ENCODE peak calls at places on chromosomes 5 and 9, in eight cellular contexts. One of them, this sample, is unnamed.

GRCh38 chr5:179435731-179436315 is 90.6 kb upstream of the ADAMTS2 start:
- DNase-seq in left ventricle myocardium inferior: no peak
- DNase-seq in tibial artery: no peak
- DNase-seq in CD8-positive, alpha-beta memory T cell: no peak
- DNase-seq in body of pancreas: no peak
- DNase-seq in thoracic aorta: no peak
- DNase-seq in IMR-90: no peak
- DNase-seq in upper lobe of right lung: peak; percentile 43
- DNase-seq in this sample: no peak

GRCh38 chr9:87713278-87713989 is 12.5 kb upstream of the CTSL start:
- DNase-seq in left ventricle myocardium inferior: peak; percentile 81
- DNase-seq in tibial artery: peak; percentile 95
- DNase-seq in CD8-positive, alpha-beta memory T cell: no peak
- DNase-seq in body of pancreas: peak; percentile 87
- DNase-seq in thoracic aorta: peak; percentile 80
- DNase-seq in IMR-90: peak; percentile 99
- DNase-seq in upper lobe of right lung: peak; percentile 89
- DNase-seq in this sample: peak; percentile 88

GRCh38 chr5:96783326-96783725 is 24.4 kb downstream of the ERAP1 start:
- DNase-seq in left ventricle myocardium inferior: no peak
- DNase-seq in tibial artery: no peak
- DNase-seq in CD8-positive, alpha-beta memory T cell: no peak
- DNase-seq in body of pancreas: no peak
- DNase-seq in thoracic aorta: no peak
- DNase-seq in IMR-90: peak; percentile 58
- DNase-seq in upper lobe of right lung: no peak
- DNase-seq in this sample: no peak

GRCh38 chr5:107526263-107526937 is 144.3 kb downstream of the EFNA5 start:
- DNase-seq in left ventricle myocardium inferior: no peak
- DNase-seq in tibial artery: no peak
- DNase-seq in CD8-positive, alpha-beta memory T cell: no peak
- DNase-seq in body of pancreas: no peak
- DNase-seq in thoracic aorta: no peak
- DNase-seq in IMR-90: peak; percentile 36
- DNase-seq in upper lobe of right lung: no peak
- DNase-seq in this sample: no peak

GRCh38 chr9:92455217-92455616 is 27.1 kb downstream of the ASPN start:
- DNase-seq in left ventricle myocardium inferior: no peak
- DNase-seq in tibial artery: no peak
- DNase-seq in CD8-positive, alpha-beta memory T cell: no peak
- DNase-seq in body of pancreas: no peak
- DNase-seq in thoracic aorta: no peak
- DNase-seq in IMR-90: no peak
- DNase-seq in upper lobe of right lung: no peak
- DNase-seq in this sample: no peak

GRCh38 chr9:29830815-29831214 is 2257.5 kb upstream of the C9orf72 start:
- DNase-seq in left ventricle myocardium inferior: no peak
- DNase-seq in tibial artery: no peak
- DNase-seq in CD8-positive, alpha-beta memory T cell: no peak
- DNase-seq in body of pancreas: peak; percentile 26
- DNase-seq in thoracic aorta: no peak
- DNase-seq in IMR-90: no peak
- DNase-seq in upper lobe of right lung: no peak
- DNase-seq in this sample: no peak

GRCh38 chr9:94867281-94867841 is 140.9 kb downstream of the AOPEP start:
- DNase-seq in left ventricle myocardium inferior: peak; percentile 62
- DNase-seq in tibial artery: peak; percentile 71
- DNase-seq in CD8-positive, alpha-beta memory T cell: no peak
- DNase-seq in body of pancreas: peak; percentile 88
- DNase-seq in thoracic aorta: peak; percentile 33
- DNase-seq in IMR-90: peak; percentile 91
- DNase-seq in upper lobe of right lung: peak; percentile 77
- DNase-seq in this sample: peak; percentile 71

GRCh38 chr9:106761493-106761892 is 101.5 kb upstream of the ZNF462 start:
- DNase-seq in left ventricle myocardium inferior: no peak
- DNase-seq in tibial artery: no peak
- DNase-seq in CD8-positive, alpha-beta memory T cell: no peak
- DNase-seq in body of pancreas: no peak
- DNase-seq in thoracic aorta: no peak
- DNase-seq in IMR-90: no peak
- DNase-seq in upper lobe of right lung: no peak
- DNase-seq in this sample: no peak

GRCh38 chr5:54985301-54986268 is at the start of gene ESM1:
- DNase-seq in left ventricle myocardium inferior: no peak
- DNase-seq in tibial artery: peak; percentile 38
- DNase-seq in CD8-positive, alpha-beta memory T cell: no peak
- DNase-seq in body of pancreas: no peak
- DNase-seq in thoracic aorta: no peak
- DNase-seq in IMR-90: peak; percentile 87
- DNase-seq in upper lobe of right lung: no peak
- DNase-seq in this sample: peak; percentile 68

GRCh38 chr5:39370555-39371366 is 6.5 kb upstream of the C9 start:
- DNase-seq in left ventricle myocardium inferior: no peak
- DNase-seq in tibial artery: no peak
- DNase-seq in CD8-positive, alpha-beta memory T cell: no peak
- DNase-seq in body of pancreas: peak; percentile 54
- DNase-seq in thoracic aorta: no peak
- DNase-seq in IMR-90: no peak
- DNase-seq in upper lobe of right lung: no peak
- DNase-seq in this sample: no peak

GRCh38 chr9:121748080-121748479 is 96.6 kb downstream of the DAB2IP start:
- DNase-seq in left ventricle myocardium inferior: no peak
- DNase-seq in tibial artery: no peak
- DNase-seq in CD8-positive, alpha-beta memory T cell: peak; percentile 38
- DNase-seq in body of pancreas: no peak
- DNase-seq in thoracic aorta: no peak
- DNase-seq in IMR-90: peak; percentile 37
- DNase-seq in upper lobe of right lung: no peak
- DNase-seq in this sample: no peak

GRCh38 chr5:96978812-96979449 is 43.1 kb downstream of the LNPEP start:
- DNase-seq in left ventricle myocardium inferior: no peak
- DNase-seq in tibial artery: no peak
- DNase-seq in CD8-positive, alpha-beta memory T cell: no peak
- DNase-seq in body of pancreas: no peak
- DNase-seq in thoracic aorta: no peak
- DNase-seq in IMR-90: peak; percentile 78
- DNase-seq in upper lobe of right lung: no peak
- DNase-seq in this sample: no peak

GRCh38 chr9:137226338-137227056 is 805 bp upstream of the RNF224 start:
- DNase-seq in left ventricle myocardium inferior: no peak
- DNase-seq in tibial artery: no peak
- DNase-seq in CD8-positive, alpha-beta memory T cell: no peak
- DNase-seq in body of pancreas: no peak
- DNase-seq in thoracic aorta: no peak
- DNase-seq in IMR-90: no peak
- DNase-seq in upper lobe of right lung: no peak
- DNase-seq in this sample: no peak

GRCh38 chr5:151147033-151147432 is 10.5 kb downstream of the ANXA6 start:
- DNase-seq in left ventricle myocardium inferior: no peak
- DNase-seq in tibial artery: no peak
- DNase-seq in CD8-positive, alpha-beta memory T cell: no peak
- DNase-seq in body of pancreas: no peak
- DNase-seq in thoracic aorta: no peak
- DNase-seq in IMR-90: no peak
- DNase-seq in upper lobe of right lung: no peak
- DNase-seq in this sample: no peak

GRCh38 chr9:85055506-85056202 is 386.1 kb downstream of the NTRK2 start:
- DNase-seq in left ventricle myocardium inferior: no peak
- DNase-seq in tibial artery: no peak
- DNase-seq in CD8-positive, alpha-beta memory T cell: no peak
- DNase-seq in body of pancreas: no peak
- DNase-seq in thoracic aorta: no peak
- DNase-seq in IMR-90: no peak
- DNase-seq in upper lobe of right lung: no peak
- DNase-seq in this sample: no peak

DNA sequence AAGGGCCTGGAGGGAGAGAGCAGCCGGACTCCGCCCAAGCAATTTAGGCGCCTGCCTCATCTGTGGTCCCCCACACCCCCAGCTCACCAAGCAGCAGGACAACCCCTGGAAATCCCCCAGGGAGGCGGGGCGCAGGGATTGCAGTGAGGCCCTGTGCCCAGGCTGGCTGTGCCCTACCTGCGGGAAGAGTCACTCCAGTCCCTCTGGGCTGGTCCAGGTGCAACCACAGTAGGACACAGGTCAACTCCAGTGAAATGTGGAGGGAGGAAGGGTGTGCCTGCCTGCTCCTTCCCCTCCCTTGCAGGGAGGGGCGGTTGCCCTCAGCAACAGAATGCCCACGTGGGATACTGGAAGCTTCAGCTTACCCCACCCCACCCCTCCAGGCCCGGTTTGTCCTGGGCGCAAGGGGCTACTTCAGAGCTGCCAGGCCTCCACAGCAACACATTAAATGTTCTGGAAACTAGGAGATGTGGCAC is 22.7 kb downstream of the ABO start:
- DNase-seq in left ventricle myocardium inferior: no peak
- DNase-seq in tibial artery: no peak
- DNase-seq in CD8-positive, alpha-beta memory T cell: no peak
- DNase-seq in body of pancreas: no peak
- DNase-seq in thoracic aorta: no peak
- DNase-seq in IMR-90: no peak
- DNase-seq in upper lobe of right lung: peak; percentile 89
- DNase-seq in this sample: peak; percentile 89
- H3K4me3 ChIP-seq in left ventricle myocardium inferior: peak overlapping the region; percentile 52
- H3K4me3 ChIP-seq in tibial artery: no peak overlapping the region
- H3K4me3 ChIP-seq in CD8-positive, alpha-beta memory T cell: no peak overlapping the region
- H3K4me3 ChIP-seq in body of pancreas: no peak overlapping the region
- H3K4me3 ChIP-seq in thoracic aorta: no peak overlapping the region
- H3K4me3 ChIP-seq in IMR-90: no peak overlapping the region
- H3K4me3 ChIP-seq in upper lobe of right lung: peak overlapping the region; percentile 40
- H3K4me3 ChIP-seq in this sample: peak overlapping the region; percentile 8

GRCh38 chr5:143133721-143134120 is 269.8 kb downstream of the NR3C1 start:
- DNase-seq in left ventricle myocardium inferior: no peak
- DNase-seq in tibial artery: no peak
- DNase-seq in CD8-positive, alpha-beta memory T cell: no peak
- DNase-seq in body of pancreas: no peak
- DNase-seq in thoracic aorta: no peak
- DNase-seq in IMR-90: no peak
- DNase-seq in upper lobe of right lung: no peak
- DNase-seq in this sample: no peak
- H3K27ac ChIP-seq in left ventricle myocardium inferior: peak overlapping the region; percentile 61
- H3K27ac ChIP-seq in tibial artery: no peak overlapping the region
- H3K27ac ChIP-seq in CD8-positive, alpha-beta memory T cell: no peak overlapping the region
- H3K27ac ChIP-seq in body of pancreas: no peak overlapping the region
- H3K27ac ChIP-seq in thoracic aorta: no peak overlapping the region
- H3K27ac ChIP-seq in IMR-90: no peak overlapping the region
- H3K27ac ChIP-seq in upper lobe of right lung: no peak overlapping the region
- H3K27ac ChIP-seq in this sample: no peak overlapping the region

DNA sequence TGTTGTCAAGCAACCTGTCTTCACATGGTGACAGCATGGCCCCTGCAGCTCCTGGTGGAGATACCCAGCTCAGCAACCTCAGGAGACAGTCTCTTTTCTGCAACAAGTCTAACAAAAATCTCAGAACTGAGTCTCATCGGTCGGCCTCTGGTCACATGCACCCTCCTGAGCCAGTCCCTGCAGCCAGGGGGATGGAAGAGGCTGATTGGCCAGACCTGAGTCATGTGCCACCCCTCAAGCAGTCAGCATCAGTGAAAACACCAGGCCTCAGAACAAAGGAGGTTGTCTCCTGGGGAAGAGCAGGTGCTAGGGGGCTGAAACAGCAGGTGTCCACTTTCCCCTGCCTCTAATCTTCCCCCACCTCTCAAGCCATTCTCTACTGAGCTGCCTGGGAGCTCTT is 54.4 kb downstream of the SMIM23 start:
- DNase-seq in left ventricle myocardium inferior: no peak
- DNase-seq in tibial artery: no peak
- DNase-seq in CD8-positive, alpha-beta memory T cell: no peak
- DNase-seq in body of pancreas: no peak
- DNase-seq in thoracic aorta: no peak
- DNase-seq in IMR-90: no peak
- DNase-seq in upper lobe of right lung: no peak
- DNase-seq in this sample: no peak
- H3K4me3 ChIP-seq in left ventricle myocardium inferior: no peak overlapping the region
- H3K4me3 ChIP-seq in tibial artery: no peak overlapping the region
- H3K4me3 ChIP-seq in CD8-positive, alpha-beta memory T cell: no peak overlapping the region
- H3K4me3 ChIP-seq in body of pancreas: no peak overlapping the region
- H3K4me3 ChIP-seq in thoracic aorta: no peak overlapping the region
- H3K4me3 ChIP-seq in IMR-90: no peak overlapping the region
- H3K4me3 ChIP-seq in upper lobe of right lung: no peak overlapping the region
- H3K4me3 ChIP-seq in this sample: no peak overlapping the region

DNA sequence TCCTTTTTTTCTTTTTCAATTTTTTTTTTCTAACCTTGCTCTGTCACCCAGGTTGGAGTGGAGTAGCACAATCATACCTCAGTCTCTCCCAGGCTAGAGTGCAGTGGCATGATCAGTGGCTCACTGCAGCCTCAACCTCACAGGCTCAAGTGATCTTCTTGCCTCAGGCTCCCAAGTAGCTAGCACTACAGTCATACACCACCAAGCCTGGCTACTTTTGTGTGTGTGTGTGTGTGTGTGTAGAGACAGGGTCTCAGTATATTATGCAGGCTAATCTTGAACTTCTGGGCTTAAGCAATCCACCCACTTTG is 1246.6 kb upstream of the ACO1 start:
- DNase-seq in left ventricle myocardium inferior: no peak
- DNase-seq in tibial artery: no peak
- DNase-seq in CD8-positive, alpha-beta memory T cell: no peak
- DNase-seq in body of pancreas: no peak
- DNase-seq in thoracic aorta: no peak
- DNase-seq in IMR-90: no peak
- DNase-seq in upper lobe of right lung: no peak
- DNase-seq in this sample: no peak
- H3K27ac ChIP-seq in left ventricle myocardium inferior: no peak overlapping the region
- H3K27ac ChIP-seq in tibial artery: no peak overlapping the region
- H3K27ac ChIP-seq in CD8-positive, alpha-beta memory T cell: no peak overlapping the region
- H3K27ac ChIP-seq in body of pancreas: no peak overlapping the region
- H3K27ac ChIP-seq in thoracic aorta: no peak overlapping the region
- H3K27ac ChIP-seq in IMR-90: no peak overlapping the region
- H3K27ac ChIP-seq in upper lobe of right lung: no peak overlapping the region
- H3K27ac ChIP-seq in this sample: no peak overlapping the region

DNA sequence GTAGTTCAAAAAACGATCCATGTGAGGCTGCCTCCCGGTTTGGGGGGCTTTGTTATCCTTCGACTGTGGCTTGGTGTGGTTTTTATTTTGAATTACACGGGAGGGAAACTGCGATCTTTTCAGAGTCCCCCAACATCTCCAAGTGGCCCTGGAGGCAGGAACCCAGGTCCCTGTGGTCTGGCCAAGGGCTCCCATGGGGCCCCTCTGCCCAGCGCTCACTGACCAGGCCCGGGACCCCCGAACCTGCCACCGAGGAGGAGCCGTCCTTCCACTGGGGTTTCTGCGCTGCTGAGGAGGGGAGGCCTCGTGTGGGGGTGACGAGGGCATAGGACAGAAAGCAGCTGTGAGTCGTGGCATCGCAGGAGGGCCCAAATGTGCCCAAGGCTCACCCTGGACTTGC is 18.1 kb upstream of the SCGB3A1 start:
- DNase-seq in left ventricle myocardium inferior: no peak
- DNase-seq in tibial artery: no peak
- DNase-seq in CD8-positive, alpha-beta memory T cell: no peak
- DNase-seq in body of pancreas: no peak
- DNase-seq in thoracic aorta: no peak
- DNase-seq in IMR-90: no peak
- DNase-seq in upper lobe of right lung: no peak
- DNase-seq in this sample: no peak
- H3K4me3 ChIP-seq in left ventricle myocardium inferior: no peak overlapping the region
- H3K4me3 ChIP-seq in tibial artery: no peak overlapping the region
- H3K4me3 ChIP-seq in CD8-positive, alpha-beta memory T cell: no peak overlapping the region
- H3K4me3 ChIP-seq in body of pancreas: no peak overlapping the region
- H3K4me3 ChIP-seq in thoracic aorta: no peak overlapping the region
- H3K4me3 ChIP-seq in IMR-90: no peak overlapping the region
- H3K4me3 ChIP-seq in upper lobe of right lung: no peak overlapping the region
- H3K4me3 ChIP-seq in this sample: no peak overlapping the region

This sample was measured in left lung.